ENCODE peak calls at places on chromosome 18, in four cellular contexts. K is astrocyte of the spinal cord, M is A549, D is AG09309. L is an unnamed sample.

GRCh38 chr18:10927980-10928605 is 221.3 kb downstream of the PIEZO2 start:
- DNase-seq in K (peak), M (no peak), D (no peak), L (no peak)

GRCh38 chr18:29979884-29980283 is 1062.7 kb downstream of the DSC3 start:
- DNase-seq in K (peak), M (no peak), D (no peak), L (no peak)

GRCh38 chr18:28175047-28175929 is 1.6 kb downstream of the CDH2 start:
- DNase-seq in K (peak), M (peak), D (no peak), L (peak)

GRCh38 chr18:49226935-49227334 is 233.5 kb downstream of the DYM start:
- DNase-seq in K (no peak), M (no peak), D (no peak), L (no peak)

GRCh38 chr18:43588838-43589237 is 311.5 kb upstream of the SYT4 start:
- DNase-seq in K (no peak), M (no peak), D (no peak), L (no peak)

GRCh38 chr18:33578371-33579146 is 540 bp downstream of the ASXL3 start:
- DNase-seq in K (no peak), M (no peak), D (no peak), L (peak)

GRCh38 chr18:28584726-28585125 is 407.8 kb upstream of the CDH2 start:
- DNase-seq in K (peak), M (no peak), D (peak), L (no peak)

GRCh38 chr18:34929336-34929780 is 111.9 kb upstream of the MAPRE2 start:
- DNase-seq in K (peak), M (peak), D (peak), L (no peak)

GRCh38 chr18:55461843-55462242 is 126.1 kb downstream of the TCF4 start:
- DNase-seq in K (no peak), M (no peak), D (no peak), L (no peak)

GRCh38 chr18:26008096-26008495 is 82.3 kb downstream of the SS18 start:
- DNase-seq in K (no peak), M (no peak), D (no peak), L (no peak)

GRCh38 chr18:78448106-78448505 is 531.5 kb upstream of the SALL3 start:
- DNase-seq in K (no peak), M (no peak), D (no peak), L (no peak)

GRCh38 chr18:2982452-2983172 is 30.3 kb downstream of the LPIN2 start:
- DNase-seq in K (no peak), M (no peak), D (no peak), L (no peak)

GRCh38 chr18:52888014-52888413 is 548.0 kb downstream of the DCC start:
- DNase-seq in K (no peak), M (no peak), D (no peak), L (no peak)

GRCh38 chr18:39348757-39349156 is 1783.2 kb upstream of the CELF4 start:
- DNase-seq in K (no peak), M (no peak), D (no peak), L (no peak)

GRCh38 chr18:44548291-44549221 is 132.1 kb upstream of the SETBP1 start:
- DNase-seq in K (peak), M (no peak), D (peak), L (no peak)

GRCh38 chr18:48974304-48975220 is 23.8 kb upstream of the SMAD7 start:
- DNase-seq in K (no peak), M (no peak), D (no peak), L (no peak)

GRCh38 chr18:11119550-11119949 is 29.8 kb downstream of the PIEZO2 start:
- DNase-seq in K (no peak), M (no peak), D (no peak), L (no peak)

GRCh38 chr18:35045121-35045520 is 3.9 kb downstream of the MAPRE2 start:
- DNase-seq in K (no peak), M (no peak), D (no peak), L (no peak)

GRCh38 chr18:74259332-74259731 is 32.4 kb downstream of the CYB5A start:
- DNase-seq in K (no peak), M (no peak), D (no peak), L (no peak)

GRCh38 chr18:53408271-53408670 is 816.2 kb downstream of the MBD2 start:
- DNase-seq in K (no peak), M (no peak), D (no peak), L (no peak)

GRCh38 chr18:74360852-74361640 is 45.4 kb downstream of the C18orf63 start:
- DNase-seq in K (no peak), M (no peak), D (no peak), L (no peak)

GRCh38 chr18:26546170-26546874 is 2.0 kb downstream of the KCTD1 start:
- DNase-seq in K (peak), M (no peak), D (no peak), L (no peak)

GRCh38 chr18:33152376-33152775 is 288.1 kb downstream of the CCDC178 start:
- DNase-seq in K (no peak), M (no peak), D (no peak), L (no peak)

GRCh38 chr18:63161728-63162195 is 157.8 kb downstream of the BCL2 start:
- DNase-seq in K (peak), M (peak), D (peak), L (no peak)

GRCh38 chr18:48711651-48712486 is 173.0 kb downstream of the CTIF start:
- DNase-seq in K (peak), M (peak), D (no peak), L (no peak)

GRCh38 chr18:34709631-34710429 is at the start of gene DTNA:
- DNase-seq in K (peak), M (no peak), D (peak), L (no peak)

GRCh38 chr18:62610509-62611394 is 87.9 kb downstream of the ZCCHC2 start:
- DNase-seq in K (no peak), M (no peak), D (no peak), L (no peak)

GRCh38 chr18:26056291-26056690 is 34.1 kb downstream of the SS18 start:
- DNase-seq in K (no peak), M (no peak), D (no peak), L (no peak)

GRCh38 chr18:79465392-79465991 is 69.8 kb downstream of the NFATC1 start:
- DNase-seq in K (no peak), M (no peak), D (no peak), L (peak)

GRCh38 chr18:2538236-2538635 is 33.1 kb downstream of the METTL4 start:
- DNase-seq in K (no peak), M (no peak), D (no peak), L (no peak)

GRCh38 chr18:30987479-30988241 is 54.9 kb downstream of the DSC3 start:
- DNase-seq in K (no peak), M (peak), D (no peak), L (no peak)

GRCh38 chr18:4797286-4797685 is 342.2 kb upstream of the DLGAP1 start:
- DNase-seq in K (no peak), M (no peak), D (no peak), L (no peak)

GRCh38 chr18:43760010-43760409 is 482.7 kb upstream of the SYT4 start:
- DNase-seq in K (no peak), M (no peak), D (no peak), L (no peak)

GRCh38 chr18:31445908-31446307 is 1.6 kb upstream of the DSG3 start:
- DNase-seq in K (no peak), M (no peak), D (no peak), L (no peak)

GRCh38 chr18:45852631-45853030 is 27.2 kb downstream of the SIGLEC15 start:
- DNase-seq in K (no peak), M (no peak), D (no peak), L (no peak)

GRCh38 chr18:45849529-45849928 is 24.1 kb downstream of the SIGLEC15 start:
- DNase-seq in K (no peak), M (no peak), D (no peak), L (no peak)

GRCh38 chr18:45851196-45851925 is 25.9 kb downstream of the SIGLEC15 start:
- DNase-seq in K (no peak), M (no peak), D (no peak), L (no peak)

GRCh38 chr18:45847119-45847518 is 21.6 kb downstream of the SIGLEC15 start:
- DNase-seq in K (peak), M (no peak), D (no peak), L (no peak)

DNA sequence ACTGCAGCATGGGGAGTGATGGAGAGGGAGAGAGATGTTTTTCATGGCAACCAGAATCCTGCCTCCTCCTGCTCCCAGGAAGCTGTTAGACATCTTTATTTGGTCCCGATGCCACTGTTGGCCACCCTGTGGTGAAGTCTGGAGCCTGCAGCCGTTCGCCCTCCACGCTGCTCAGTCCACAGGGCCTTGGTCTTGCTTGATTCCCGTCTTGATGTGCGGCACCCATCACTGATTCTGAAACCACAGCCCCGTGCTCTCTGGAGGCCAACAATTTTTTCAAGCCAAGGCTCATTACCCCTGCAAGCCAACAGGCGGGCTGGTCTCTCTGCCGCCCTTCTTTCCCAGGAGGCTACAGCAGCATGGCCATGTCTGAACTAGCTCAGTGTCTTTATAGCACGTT is 24.5 kb downstream of the SIGLEC15 start:
- DNase-seq in K (no peak), M (peak), D (no peak), L (no peak)
- TF ChIP-seq CTCF in K (peak), M (peak), D (peak), L (peak)

GRCh38 chr18:58364867-58365533 is 263.9 kb downstream of the ALPK2 start:
- DNase-seq in K (peak), M (no peak), D (peak), L (no peak)
- TF ChIP-seq CTCF in K (peak), M (no peak), D (peak), L (no peak)

DNA sequence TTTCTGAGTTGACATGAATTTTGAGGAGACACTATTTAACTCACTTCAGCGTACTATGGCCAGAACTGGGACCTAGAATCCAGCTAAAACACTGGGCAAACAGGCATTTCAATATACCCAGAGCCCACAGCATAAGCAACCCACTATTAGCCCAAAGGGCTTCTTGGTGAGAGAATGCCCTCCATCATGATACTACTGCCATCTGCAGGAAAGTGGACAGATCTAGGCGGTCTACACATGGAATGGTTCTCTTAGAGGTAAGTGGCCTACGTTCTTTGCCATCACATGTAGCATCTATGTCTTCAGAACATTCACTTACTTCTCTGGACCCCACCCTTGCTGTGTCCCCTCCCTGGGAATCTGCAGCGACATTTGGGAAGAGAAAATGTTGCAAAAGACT is 181.3 kb upstream of the LINC00305 start:
- DNase-seq in K (no peak), M (no peak), D (no peak), L (no peak)
- TF ChIP-seq CTCF in K (no peak), M (no peak), D (no peak), L (no peak)

GRCh38 chr18:77078671-77079070 is 53.9 kb downstream of the MBP start:
- DNase-seq in K (no peak), M (no peak), D (no peak), L (no peak)

GRCh38 chr18:77077836-77078456 is 54.6 kb downstream of the MBP start:
- DNase-seq in K (peak), M (no peak), D (no peak), L (no peak)

GRCh38 chr18:77076111-77076510 is 56.5 kb downstream of the MBP start:
- DNase-seq in K (no peak), M (no peak), D (no peak), L (no peak)

GRCh38 chr18:77079088-77079487 is 53.5 kb downstream of the MBP start:
- DNase-seq in K (no peak), M (no peak), D (no peak), L (no peak)

DNA sequence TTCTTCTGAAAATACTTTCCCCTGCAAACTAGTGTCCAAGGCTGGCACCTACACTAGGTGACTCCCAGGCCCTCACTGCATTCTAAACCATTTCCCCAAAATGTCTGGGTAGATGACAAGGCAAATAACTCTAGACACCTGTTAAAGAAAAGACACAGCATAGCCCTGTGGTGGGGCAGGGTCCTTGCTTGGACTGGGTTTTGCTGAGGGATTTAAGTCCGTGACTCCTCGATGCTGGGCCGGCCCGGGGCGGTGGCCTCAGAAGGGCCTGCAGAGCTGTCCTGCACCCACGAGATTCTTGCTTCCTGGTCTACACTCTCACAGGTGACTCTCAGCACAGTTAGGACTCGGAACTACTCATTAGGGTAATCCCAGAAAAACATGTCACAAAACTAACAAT is 55.2 kb downstream of the MBP start:
- DNase-seq in K (no peak), M (no peak), D (no peak), L (no peak)
- TF ChIP-seq CTCF in K (no peak), M (no peak), D (no peak), L (no peak)

GRCh38 chr18:70577023-70577420 is 288.2 kb downstream of the SOCS6 start:
- DNase-seq in K (no peak), M (no peak), D (no peak), L (no peak)

GRCh38 chr18:70576281-70577022 is 287.6 kb downstream of the SOCS6 start:
- DNase-seq in K (no peak), M (no peak), D (no peak), L (no peak)

GRCh38 chr18:70578480-70578879 is 289.6 kb downstream of the SOCS6 start:
- DNase-seq in K (no peak), M (peak), D (no peak), L (peak)
- TF ChIP-seq CTCF in K (no peak), M (peak), D (no peak), L (peak)

GRCh38 chr18:23095463-23095862 is 39.8 kb upstream of the CABLES1 start:
- DNase-seq in K (no peak), M (no peak), D (no peak), L (no peak)
- TF ChIP-seq CTCF in K (no peak), M (peak), D (no peak), L (no peak)

DNA sequence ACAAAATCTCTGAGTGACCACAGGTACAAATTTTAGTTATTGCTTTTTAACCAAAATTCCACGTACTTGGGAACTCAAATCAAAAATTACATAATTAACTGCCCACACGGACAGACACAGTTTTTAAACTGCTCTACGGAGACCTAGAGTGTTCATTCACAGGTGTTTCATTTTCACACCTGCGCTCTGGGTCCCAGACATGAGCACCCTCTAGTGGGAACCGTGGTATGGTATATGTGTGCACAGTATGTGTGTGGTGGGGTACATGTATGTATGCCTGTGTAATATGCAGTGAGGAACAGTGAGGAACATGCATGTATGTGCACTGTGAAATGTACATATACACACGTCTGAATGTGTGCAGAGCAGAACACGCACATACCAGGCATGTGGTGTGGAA is 65.0 kb downstream of the PPP4R1 start:
- DNase-seq in K (no peak), M (no peak), D (no peak), L (no peak)
- TF ChIP-seq CTCF in K (peak), M (no peak), D (peak), L (no peak)

GRCh38 chr18:7168408-7168807 is 50.8 kb upstream of the LAMA1 start:
- DNase-seq in K (no peak), M (no peak), D (no peak), L (no peak)

GRCh38 chr18:7170292-7170691 is 52.7 kb upstream of the LAMA1 start:
- DNase-seq in K (no peak), M (no peak), D (no peak), L (no peak)

GRCh38 chr18:7165846-7166393 is 48.3 kb upstream of the LAMA1 start:
- DNase-seq in K (no peak), M (no peak), D (no peak), L (no peak)

GRCh38 chr18:7169601-7170000 is 52.0 kb upstream of the LAMA1 start:
- DNase-seq in K (no peak), M (no peak), D (no peak), L (no peak)

DNA sequence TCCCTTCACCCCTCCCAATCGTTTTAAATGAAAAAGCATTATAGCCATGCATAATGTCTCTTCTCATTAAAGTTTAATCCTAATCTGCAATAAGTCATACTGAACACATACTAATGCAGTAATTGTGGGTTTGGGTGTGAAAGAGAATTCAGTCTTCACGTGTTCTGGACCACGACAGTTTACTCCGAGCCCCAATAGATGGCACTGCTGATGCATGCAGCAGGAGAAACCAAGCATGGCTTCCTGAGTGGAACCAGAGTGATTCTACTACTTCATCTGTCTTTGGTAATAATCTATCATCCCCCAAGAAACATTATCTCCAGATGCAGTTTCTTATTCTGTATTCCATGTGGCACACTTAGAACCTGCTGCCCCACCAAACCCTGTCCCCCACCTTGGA is 47.0 kb upstream of the LAMA1 start:
- DNase-seq in K (no peak), M (peak), D (no peak), L (no peak)
- TF ChIP-seq CTCF in K (peak), M (no peak), D (peak), L (peak)

L was measured in neural crest cell.